ENCODE peak calls at places on chromosomes 12 and 14, in ten cellular contexts. M is stomach, A is esophagus squamous epithelium, K is HCT116, W is spleen, D is prostate gland, P is heart left ventricle, C is suprapubic skin, I is GM12891, B is esophagus muscularis mucosa. T is an unnamed sample.

GRCh38 chr12:118979763-118980406 is 1.5 kb upstream of the SRRM4 start:
- DNase-seq in B (no peak), I (peak), M (peak), A (no peak), W (no peak), K (peak), C (no peak), D (peak), P (peak), T (peak)

GRCh38 chr14:22838631-22839041 is 2.3 kb downstream of the MMP14 start:
- DNase-seq in B (no peak), P (no peak), W (no peak), I (no peak), A (no peak), C (no peak), M (no peak), D (no peak), K (no peak), T (no peak)

GRCh38 chr14:35814371-35815005 is 5.4 kb upstream of the RALGAPA1 start:
- DNase-seq in A (no peak), B (no peak), K (peak), W (no peak), D (no peak), C (no peak), M (peak), I (peak), P (peak), T (peak)

GRCh38 chr14:28412076-28412475 is 354.5 kb upstream of the FOXG1 start:
- DNase-seq in I (no peak), M (no peak), C (no peak), B (no peak), W (no peak), A (no peak), K (no peak), P (no peak), D (no peak), T (no peak)

GRCh38 chr12:106064622-106065021 is 74.1 kb downstream of the NUAK1 start:
- DNase-seq in W (no peak), P (no peak), C (peak), K (no peak), B (no peak), D (no peak), I (no peak), A (no peak), M (no peak), T (no peak)

GRCh38 chr12:55188974-55189556 is 31.8 kb upstream of the OR10A7 start:
- DNase-seq in D (peak), A (no peak), B (no peak), P (no peak), K (peak), C (no peak), I (no peak), M (no peak), W (no peak), T (peak)

GRCh38 chr12:79782197-79782890 is 91.6 kb upstream of the PAWR start:
- DNase-seq in K (no peak), P (no peak), W (no peak), B (no peak), C (no peak), I (no peak), M (no peak), D (no peak), A (no peak), T (peak)

GRCh38 chr12:122944588-122944987 is 21.7 kb downstream of the ABCB9 start:
- DNase-seq in M (peak), B (no peak), C (no peak), K (peak), D (peak), I (no peak), W (no peak), A (no peak), P (no peak), T (no peak)

GRCh38 chr12:112749081-112749480 is 42.5 kb upstream of the RPH3A start:
- DNase-seq in I (no peak), K (no peak), A (no peak), M (no peak), C (no peak), B (no peak), P (no peak), D (no peak), W (no peak), T (no peak)

GRCh38 chr14:57871487-57872080 is 5.7 kb upstream of the SLC35F4 start:
- DNase-seq in P (no peak), C (no peak), K (peak), I (no peak), A (no peak), W (no peak), B (no peak), D (no peak), M (no peak), T (peak)

GRCh38 chr12:125988545-125988944 is 923.3 kb downstream of the AACS start:
- DNase-seq in W (no peak), P (no peak), K (no peak), D (no peak), C (no peak), B (no peak), A (no peak), M (no peak), I (no peak), T (no peak)

GRCh38 chr12:125983784-125984510 is 918.7 kb downstream of the AACS start:
- DNase-seq in K (no peak), A (no peak), I (no peak), P (no peak), C (no peak), D (peak), M (no peak), B (no peak), W (no peak), T (no peak)

GRCh38 chr12:125981610-125982253 is 916.5 kb downstream of the AACS start:
- DNase-seq in A (no peak), D (peak), I (no peak), P (no peak), C (no peak), M (no peak), W (no peak), B (no peak), K (no peak), T (no peak)

GRCh38 chr12:125983094-125983783 is 918.0 kb downstream of the AACS start:
- DNase-seq in W (peak), B (no peak), P (peak), M (peak), A (no peak), C (no peak), I (no peak), K (no peak), D (peak), T (no peak)
- TF ChIP-seq POLR2A in W (no peak), B (no peak), P (no peak), M (no peak), A (peak), C (no peak), I (no peak), K (no peak), D (no peak), T (no peak)

GRCh38 chr14:24394275-24394674 is 4.5 kb upstream of the NYNRIN start:
- DNase-seq in D (no peak), I (no peak), P (no peak), A (no peak), W (no peak), B (no peak), K (peak), C (no peak), M (no peak), T (peak)

GRCh38 chr14:24389266-24389855 is 9.4 kb upstream of the NYNRIN start:
- DNase-seq in A (no peak), W (no peak), C (no peak), M (no peak), D (no peak), P (no peak), B (no peak), K (no peak), I (no peak), T (no peak)

GRCh38 chr14:24390696-24391468 is 7.9 kb upstream of the NYNRIN start:
- DNase-seq in K (no peak), A (no peak), P (no peak), I (no peak), D (no peak), B (no peak), W (no peak), C (no peak), M (no peak), T (no peak)

GRCh38 chr14:24395609-24396580 is 2.9 kb upstream of the NYNRIN start:
- DNase-seq in C (peak), W (peak), A (no peak), D (peak), K (no peak), P (no peak), I (no peak), M (no peak), B (no peak), T (no peak)

GRCh38 chr14:24392327-24393098 is 6.3 kb upstream of the NYNRIN start:
- DNase-seq in W (no peak), I (no peak), D (no peak), B (no peak), A (no peak), M (no peak), K (peak), P (no peak), C (no peak), T (no peak)
- TF ChIP-seq POLR2A in W (no peak), I (no peak), D (no peak), B (no peak), A (no peak), M (no peak), K (no peak), P (no peak), C (no peak), T (no peak)

DNA sequence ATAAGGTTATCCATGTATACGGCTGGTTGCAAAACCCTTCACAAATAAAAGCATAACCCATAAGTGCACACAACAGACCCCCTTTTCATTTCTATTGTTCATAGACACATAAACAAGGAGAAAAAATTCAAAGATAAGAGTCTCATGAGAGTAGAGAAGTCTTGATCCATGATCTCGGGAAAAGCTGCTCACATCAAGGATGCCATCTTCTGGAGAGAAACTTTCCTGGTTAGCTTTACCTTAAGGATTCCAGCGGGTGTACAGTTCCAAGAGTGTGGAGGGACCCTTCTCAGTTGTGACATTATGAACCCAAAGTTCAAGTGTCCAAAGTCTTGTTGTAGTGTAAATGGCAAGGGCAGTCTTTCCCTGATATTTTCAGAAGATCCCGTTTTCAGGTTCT is 144.5 kb downstream of the LLPH start:
- DNase-seq in B (peak), P (no peak), D (no peak), A (no peak), M (no peak), K (no peak), I (no peak), W (no peak), C (no peak), T (no peak)
- TF ChIP-seq POLR2A in B (no peak), P (no peak), D (no peak), A (no peak), M (no peak), K (no peak), I (no peak), W (no peak), C (no peak), T (no peak)

GRCh38 chr12:5779401-5779800 is 165.7 kb downstream of the ANO2 start:
- DNase-seq in M (no peak), A (no peak), W (no peak), I (no peak), C (no peak), D (no peak), B (peak), P (no peak), K (no peak), T (no peak)
- TF ChIP-seq POLR2A in M (no peak), A (no peak), W (no peak), I (no peak), C (no peak), D (no peak), B (no peak), P (no peak), K (no peak), T (no peak)

DNA sequence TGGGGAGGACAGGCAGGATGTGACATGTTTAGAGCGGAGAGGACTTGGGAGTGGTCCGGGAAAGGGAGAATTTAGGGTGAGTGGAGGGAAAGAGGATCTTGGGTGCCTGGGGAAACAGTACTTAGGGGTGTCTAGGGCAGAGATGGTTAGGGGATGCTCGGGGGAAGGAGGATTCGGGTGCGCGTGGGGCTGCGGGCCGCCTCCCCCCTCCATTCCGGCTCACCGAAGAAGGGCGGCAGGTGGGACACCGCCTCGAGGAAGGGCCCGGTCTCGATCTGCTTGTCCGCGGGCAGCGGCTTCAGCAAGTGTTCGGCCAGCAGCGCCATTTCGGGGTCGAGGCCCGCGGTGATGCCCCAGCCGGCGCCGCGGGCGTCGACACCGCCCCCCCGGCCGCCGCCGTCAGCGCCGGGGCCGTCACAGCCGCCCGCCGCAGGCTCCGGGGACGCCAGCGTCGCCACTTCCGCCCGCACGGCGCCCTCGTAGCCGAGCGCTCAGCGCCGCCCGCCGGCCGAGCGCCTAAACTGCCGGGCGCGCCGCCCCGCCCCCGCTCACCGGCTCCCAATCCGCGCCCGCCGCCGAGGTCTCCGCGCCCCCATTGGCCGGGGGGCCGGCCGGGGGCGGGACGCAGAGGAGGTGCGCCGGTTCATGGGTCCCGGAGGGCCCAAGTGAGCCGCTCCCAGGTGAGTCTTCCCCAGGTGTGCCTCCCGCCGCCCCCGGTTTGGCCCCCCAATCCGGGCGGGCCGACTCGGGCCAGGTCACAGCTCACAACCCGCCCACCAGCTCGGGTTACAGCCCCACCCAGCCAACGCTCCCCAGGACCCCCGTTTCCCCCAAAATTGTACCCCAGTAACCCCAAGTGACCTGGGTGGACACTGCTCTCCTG is at the start of gene GLTP:
- DNase-seq in B (no peak), W (peak), M (peak), K (peak), P (peak), I (peak), A (no peak), C (peak), D (peak), T (peak)
- TF ChIP-seq POLR2A in B (no peak), W (no peak), M (no peak), K (no peak), P (no peak), I (no peak), A (peak), C (no peak), D (peak), T (peak)

GRCh38 chr12:91381309-91381804 is 198.7 kb upstream of the DCN start:
- DNase-seq in M (peak), B (no peak), C (peak), D (peak), I (peak), K (no peak), W (no peak), P (peak), A (no peak), T (peak)
- TF ChIP-seq POLR2A in M (no peak), B (no peak), C (no peak), D (no peak), I (no peak), K (no peak), W (no peak), P (no peak), A (no peak), T (no peak)

GRCh38 chr14:73802431-73803188 is 49.0 kb upstream of the PTGR2 start:
- DNase-seq in I (no peak), B (no peak), W (no peak), C (no peak), D (peak), P (no peak), K (no peak), A (no peak), M (no peak), T (peak)
- TF ChIP-seq POLR2A in I (no peak), B (no peak), W (no peak), C (no peak), D (no peak), P (no peak), K (no peak), A (no peak), M (no peak), T (no peak)